ENCODE peak calls at places on chromosome 4, in nine cellular contexts. One of them, this sample, is unnamed.

GRCh38 chr4:156545003-156545785 is 426.4 kb downstream of the PDGFC start:
- DNase-seq in astrocyte of the spinal cord: peak
- DNase-seq in upper lobe of left lung: no peak
- DNase-seq in AG09319: no peak
- DNase-seq in activated CD8-positive, alpha-beta memory T cell treated with anti-CD3 and anti-CD28 coated beads for 4 hours: no peak
- DNase-seq in RWPE1: no peak
- DNase-seq in natural killer cell: no peak
- DNase-seq in EL: no peak
- DNase-seq in ACHN: no peak
- DNase-seq in this sample: no peak

GRCh38 chr4:8617486-8618040 is 25.0 kb downstream of the CPZ start:
- DNase-seq in astrocyte of the spinal cord: no peak
- DNase-seq in upper lobe of left lung: peak
- DNase-seq in AG09319: no peak
- DNase-seq in activated CD8-positive, alpha-beta memory T cell treated with anti-CD3 and anti-CD28 coated beads for 4 hours: no peak
- DNase-seq in RWPE1: no peak
- DNase-seq in natural killer cell: no peak
- DNase-seq in EL: no peak
- DNase-seq in ACHN: no peak
- DNase-seq in this sample: no peak

GRCh38 chr4:187118731-187119130 is 395.1 kb upstream of the FAT1 start:
- DNase-seq in astrocyte of the spinal cord: peak
- DNase-seq in upper lobe of left lung: no peak
- DNase-seq in AG09319: no peak
- DNase-seq in activated CD8-positive, alpha-beta memory T cell treated with anti-CD3 and anti-CD28 coated beads for 4 hours: no peak
- DNase-seq in RWPE1: no peak
- DNase-seq in natural killer cell: no peak
- DNase-seq in EL: peak
- DNase-seq in ACHN: no peak
- DNase-seq in this sample: no peak

GRCh38 chr4:150250293-150250997 is 172.2 kb downstream of the DCLK2 start:
- DNase-seq in astrocyte of the spinal cord: no peak
- DNase-seq in upper lobe of left lung: peak
- DNase-seq in AG09319: no peak
- DNase-seq in activated CD8-positive, alpha-beta memory T cell treated with anti-CD3 and anti-CD28 coated beads for 4 hours: no peak
- DNase-seq in RWPE1: no peak
- DNase-seq in natural killer cell: no peak
- DNase-seq in EL: no peak
- DNase-seq in ACHN: no peak
- DNase-seq in this sample: no peak

GRCh38 chr4:30718021-30718888 is 1.9 kb upstream of the PCDH7 start:
- DNase-seq in astrocyte of the spinal cord: no peak
- DNase-seq in upper lobe of left lung: peak
- DNase-seq in AG09319: no peak
- DNase-seq in activated CD8-positive, alpha-beta memory T cell treated with anti-CD3 and anti-CD28 coated beads for 4 hours: no peak
- DNase-seq in RWPE1: peak
- DNase-seq in natural killer cell: no peak
- DNase-seq in EL: peak
- DNase-seq in ACHN: peak
- DNase-seq in this sample: no peak

GRCh38 chr4:147633113-147633512 is 15.9 kb downstream of the TMEM184C start:
- DNase-seq in astrocyte of the spinal cord: peak
- DNase-seq in upper lobe of left lung: no peak
- DNase-seq in AG09319: peak
- DNase-seq in activated CD8-positive, alpha-beta memory T cell treated with anti-CD3 and anti-CD28 coated beads for 4 hours: no peak
- DNase-seq in RWPE1: no peak
- DNase-seq in natural killer cell: no peak
- DNase-seq in EL: peak
- DNase-seq in ACHN: no peak
- DNase-seq in this sample: no peak

GRCh38 chr4:73841243-73841925 is 4.9 kb downstream of the CXCL6 start:
- DNase-seq in astrocyte of the spinal cord: no peak
- DNase-seq in upper lobe of left lung: no peak
- DNase-seq in AG09319: no peak
- DNase-seq in activated CD8-positive, alpha-beta memory T cell treated with anti-CD3 and anti-CD28 coated beads for 4 hours: no peak
- DNase-seq in RWPE1: no peak
- DNase-seq in natural killer cell: no peak
- DNase-seq in EL: no peak
- DNase-seq in ACHN: no peak
- DNase-seq in this sample: no peak

GRCh38 chr4:101334963-101335572 is 12.3 kb downstream of the PPP3CA start:
- DNase-seq in astrocyte of the spinal cord: no peak
- DNase-seq in upper lobe of left lung: no peak
- DNase-seq in AG09319: no peak
- DNase-seq in activated CD8-positive, alpha-beta memory T cell treated with anti-CD3 and anti-CD28 coated beads for 4 hours: no peak
- DNase-seq in RWPE1: no peak
- DNase-seq in natural killer cell: no peak
- DNase-seq in EL: no peak
- DNase-seq in ACHN: no peak
- DNase-seq in this sample: no peak

GRCh38 chr4:10164877-10165283 is 48.3 kb upstream of the WDR1 start:
- DNase-seq in astrocyte of the spinal cord: peak
- DNase-seq in upper lobe of left lung: no peak
- DNase-seq in AG09319: no peak
- DNase-seq in activated CD8-positive, alpha-beta memory T cell treated with anti-CD3 and anti-CD28 coated beads for 4 hours: no peak
- DNase-seq in RWPE1: peak
- DNase-seq in natural killer cell: no peak
- DNase-seq in EL: peak
- DNase-seq in ACHN: peak
- DNase-seq in this sample: no peak

GRCh38 chr4:86481429-86481828 is 112.7 kb upstream of the PTPN13 start:
- DNase-seq in astrocyte of the spinal cord: no peak
- DNase-seq in upper lobe of left lung: no peak
- DNase-seq in AG09319: no peak
- DNase-seq in activated CD8-positive, alpha-beta memory T cell treated with anti-CD3 and anti-CD28 coated beads for 4 hours: no peak
- DNase-seq in RWPE1: no peak
- DNase-seq in natural killer cell: no peak
- DNase-seq in EL: no peak
- DNase-seq in ACHN: no peak
- DNase-seq in this sample: no peak

GRCh38 chr4:2449511-2450392 is 19.2 kb upstream of the RNF4 start:
- DNase-seq in astrocyte of the spinal cord: no peak
- DNase-seq in upper lobe of left lung: peak
- DNase-seq in AG09319: no peak
- DNase-seq in activated CD8-positive, alpha-beta memory T cell treated with anti-CD3 and anti-CD28 coated beads for 4 hours: no peak
- DNase-seq in RWPE1: no peak
- DNase-seq in natural killer cell: no peak
- DNase-seq in EL: no peak
- DNase-seq in ACHN: no peak
- DNase-seq in this sample: no peak

GRCh38 chr4:107035711-107036601 is at the start of gene DKK2:
- DNase-seq in astrocyte of the spinal cord: peak
- DNase-seq in upper lobe of left lung: peak
- DNase-seq in AG09319: no peak
- DNase-seq in activated CD8-positive, alpha-beta memory T cell treated with anti-CD3 and anti-CD28 coated beads for 4 hours: no peak
- DNase-seq in RWPE1: peak
- DNase-seq in natural killer cell: no peak
- DNase-seq in EL: peak
- DNase-seq in ACHN: peak
- DNase-seq in this sample: peak

GRCh38 chr4:152394786-152395185 is 141.1 kb downstream of the FBXW7 start:
- DNase-seq in astrocyte of the spinal cord: no peak
- DNase-seq in upper lobe of left lung: no peak
- DNase-seq in AG09319: no peak
- DNase-seq in activated CD8-positive, alpha-beta memory T cell treated with anti-CD3 and anti-CD28 coated beads for 4 hours: no peak
- DNase-seq in RWPE1: no peak
- DNase-seq in natural killer cell: no peak
- DNase-seq in EL: no peak
- DNase-seq in ACHN: no peak
- DNase-seq in this sample: no peak

GRCh38 chr4:121824171-121824527 is 466 bp upstream of the CCNA2 start:
- DNase-seq in astrocyte of the spinal cord: no peak
- DNase-seq in upper lobe of left lung: no peak
- DNase-seq in AG09319: no peak
- DNase-seq in activated CD8-positive, alpha-beta memory T cell treated with anti-CD3 and anti-CD28 coated beads for 4 hours: no peak
- DNase-seq in RWPE1: no peak
- DNase-seq in natural killer cell: no peak
- DNase-seq in EL: no peak
- DNase-seq in ACHN: no peak
- DNase-seq in this sample: no peak

GRCh38 chr4:152817331-152817730 is 37.6 kb downstream of the ARFIP1 start:
- DNase-seq in astrocyte of the spinal cord: no peak
- DNase-seq in upper lobe of left lung: no peak
- DNase-seq in AG09319: no peak
- DNase-seq in activated CD8-positive, alpha-beta memory T cell treated with anti-CD3 and anti-CD28 coated beads for 4 hours: no peak
- DNase-seq in RWPE1: no peak
- DNase-seq in natural killer cell: no peak
- DNase-seq in EL: no peak
- DNase-seq in ACHN: no peak
- DNase-seq in this sample: no peak

GRCh38 chr4:17082186-17082585 is 183.7 kb upstream of the LDB2 start:
- DNase-seq in astrocyte of the spinal cord: no peak
- DNase-seq in upper lobe of left lung: no peak
- DNase-seq in AG09319: no peak
- DNase-seq in activated CD8-positive, alpha-beta memory T cell treated with anti-CD3 and anti-CD28 coated beads for 4 hours: no peak
- DNase-seq in RWPE1: no peak
- DNase-seq in natural killer cell: no peak
- DNase-seq in EL: no peak
- DNase-seq in ACHN: no peak
- DNase-seq in this sample: no peak

GRCh38 chr4:102569200-102569599 is 68.0 kb downstream of the NFKB1 start:
- DNase-seq in astrocyte of the spinal cord: no peak
- DNase-seq in upper lobe of left lung: no peak
- DNase-seq in AG09319: no peak
- DNase-seq in activated CD8-positive, alpha-beta memory T cell treated with anti-CD3 and anti-CD28 coated beads for 4 hours: no peak
- DNase-seq in RWPE1: peak
- DNase-seq in natural killer cell: no peak
- DNase-seq in EL: peak
- DNase-seq in ACHN: no peak
- DNase-seq in this sample: no peak

GRCh38 chr4:127174168-127174567 is 458.6 kb upstream of the INTU start:
- DNase-seq in astrocyte of the spinal cord: no peak
- DNase-seq in upper lobe of left lung: no peak
- DNase-seq in AG09319: no peak
- DNase-seq in activated CD8-positive, alpha-beta memory T cell treated with anti-CD3 and anti-CD28 coated beads for 4 hours: no peak
- DNase-seq in RWPE1: no peak
- DNase-seq in natural killer cell: no peak
- DNase-seq in EL: no peak
- DNase-seq in ACHN: no peak
- DNase-seq in this sample: no peak

GRCh38 chr4:83208371-83208770 is 76.2 kb downstream of the COQ2 start:
- DNase-seq in astrocyte of the spinal cord: no peak
- DNase-seq in upper lobe of left lung: no peak
- DNase-seq in AG09319: no peak
- DNase-seq in activated CD8-positive, alpha-beta memory T cell treated with anti-CD3 and anti-CD28 coated beads for 4 hours: no peak
- DNase-seq in RWPE1: no peak
- DNase-seq in natural killer cell: no peak
- DNase-seq in EL: no peak
- DNase-seq in ACHN: peak
- DNase-seq in this sample: no peak

GRCh38 chr4:94595880-94596483 is 144.2 kb downstream of the PDLIM5 start:
- DNase-seq in astrocyte of the spinal cord: peak
- DNase-seq in upper lobe of left lung: no peak
- DNase-seq in AG09319: peak
- DNase-seq in activated CD8-positive, alpha-beta memory T cell treated with anti-CD3 and anti-CD28 coated beads for 4 hours: no peak
- DNase-seq in RWPE1: peak
- DNase-seq in natural killer cell: no peak
- DNase-seq in EL: peak
- DNase-seq in ACHN: peak
- DNase-seq in this sample: no peak

GRCh38 chr4:144584428-144584827 is 61.5 kb upstream of the HHIP start:
- DNase-seq in astrocyte of the spinal cord: peak
- DNase-seq in upper lobe of left lung: no peak
- DNase-seq in AG09319: no peak
- DNase-seq in activated CD8-positive, alpha-beta memory T cell treated with anti-CD3 and anti-CD28 coated beads for 4 hours: no peak
- DNase-seq in RWPE1: no peak
- DNase-seq in natural killer cell: no peak
- DNase-seq in EL: no peak
- DNase-seq in ACHN: no peak
- DNase-seq in this sample: no peak

GRCh38 chr4:8135666-8136065 is 22.9 kb downstream of the ABLIM2 start:
- DNase-seq in astrocyte of the spinal cord: no peak
- DNase-seq in upper lobe of left lung: no peak
- DNase-seq in AG09319: no peak
- DNase-seq in activated CD8-positive, alpha-beta memory T cell treated with anti-CD3 and anti-CD28 coated beads for 4 hours: no peak
- DNase-seq in RWPE1: no peak
- DNase-seq in natural killer cell: no peak
- DNase-seq in EL: no peak
- DNase-seq in ACHN: no peak
- DNase-seq in this sample: no peak

GRCh38 chr4:137390141-137390540 is 142.2 kb downstream of the PCDH18 start:
- DNase-seq in astrocyte of the spinal cord: peak
- DNase-seq in upper lobe of left lung: no peak
- DNase-seq in AG09319: no peak
- DNase-seq in activated CD8-positive, alpha-beta memory T cell treated with anti-CD3 and anti-CD28 coated beads for 4 hours: no peak
- DNase-seq in RWPE1: no peak
- DNase-seq in natural killer cell: no peak
- DNase-seq in EL: peak
- DNase-seq in ACHN: no peak
- DNase-seq in this sample: no peak

GRCh38 chr4:145083891-145084640 is 13.9 kb downstream of the ANAPC10 start:
- DNase-seq in astrocyte of the spinal cord: peak
- DNase-seq in upper lobe of left lung: no peak
- DNase-seq in AG09319: no peak
- DNase-seq in activated CD8-positive, alpha-beta memory T cell treated with anti-CD3 and anti-CD28 coated beads for 4 hours: no peak
- DNase-seq in RWPE1: no peak
- DNase-seq in natural killer cell: no peak
- DNase-seq in EL: peak
- DNase-seq in ACHN: peak
- DNase-seq in this sample: no peak

GRCh38 chr4:141350122-141350904 is 129.6 kb downstream of the ZNF330 start:
- DNase-seq in astrocyte of the spinal cord: peak
- DNase-seq in upper lobe of left lung: no peak
- DNase-seq in AG09319: no peak
- DNase-seq in activated CD8-positive, alpha-beta memory T cell treated with anti-CD3 and anti-CD28 coated beads for 4 hours: no peak
- DNase-seq in RWPE1: peak
- DNase-seq in natural killer cell: no peak
- DNase-seq in EL: peak
- DNase-seq in ACHN: peak
- DNase-seq in this sample: no peak

GRCh38 chr4:139682309-139683210 is 16.9 kb downstream of the MGST2 start:
- DNase-seq in astrocyte of the spinal cord: no peak
- DNase-seq in upper lobe of left lung: no peak
- DNase-seq in AG09319: no peak
- DNase-seq in activated CD8-positive, alpha-beta memory T cell treated with anti-CD3 and anti-CD28 coated beads for 4 hours: no peak
- DNase-seq in RWPE1: no peak
- DNase-seq in natural killer cell: no peak
- DNase-seq in EL: no peak
- DNase-seq in ACHN: no peak
- DNase-seq in this sample: no peak

GRCh38 chr4:90181644-90182043 is 54.5 kb downstream of the CCSER1 start:
- DNase-seq in astrocyte of the spinal cord: no peak
- DNase-seq in upper lobe of left lung: no peak
- DNase-seq in AG09319: no peak
- DNase-seq in activated CD8-positive, alpha-beta memory T cell treated with anti-CD3 and anti-CD28 coated beads for 4 hours: no peak
- DNase-seq in RWPE1: no peak
- DNase-seq in natural killer cell: no peak
- DNase-seq in EL: no peak
- DNase-seq in ACHN: no peak
- DNase-seq in this sample: no peak

GRCh38 chr4:148214529-148215166 is 227.6 kb downstream of the NR3C2 start:
- DNase-seq in astrocyte of the spinal cord: no peak
- DNase-seq in upper lobe of left lung: no peak
- DNase-seq in AG09319: no peak
- DNase-seq in activated CD8-positive, alpha-beta memory T cell treated with anti-CD3 and anti-CD28 coated beads for 4 hours: no peak
- DNase-seq in RWPE1: no peak
- DNase-seq in natural killer cell: no peak
- DNase-seq in EL: no peak
- DNase-seq in ACHN: no peak
- DNase-seq in this sample: no peak

GRCh38 chr4:71126719-71127118 is 133.3 kb downstream of the DCK start:
- DNase-seq in astrocyte of the spinal cord: peak
- DNase-seq in upper lobe of left lung: no peak
- DNase-seq in AG09319: no peak
- DNase-seq in activated CD8-positive, alpha-beta memory T cell treated with anti-CD3 and anti-CD28 coated beads for 4 hours: no peak
- DNase-seq in RWPE1: peak
- DNase-seq in natural killer cell: no peak
- DNase-seq in EL: peak
- DNase-seq in ACHN: peak
- DNase-seq in this sample: no peak

GRCh38 chr4:4443821-4444220 is 56.9 kb downstream of the NSG1 start:
- DNase-seq in astrocyte of the spinal cord: peak
- DNase-seq in upper lobe of left lung: no peak
- DNase-seq in AG09319: no peak
- DNase-seq in activated CD8-positive, alpha-beta memory T cell treated with anti-CD3 and anti-CD28 coated beads for 4 hours: no peak
- DNase-seq in RWPE1: no peak
- DNase-seq in natural killer cell: no peak
- DNase-seq in EL: peak
- DNase-seq in ACHN: peak
- DNase-seq in this sample: no peak

GRCh38 chr4:102500371-102501175 is 586 bp upstream of the NFKB1 start:
- DNase-seq in astrocyte of the spinal cord: peak
- DNase-seq in upper lobe of left lung: no peak
- DNase-seq in AG09319: peak
- DNase-seq in activated CD8-positive, alpha-beta memory T cell treated with anti-CD3 and anti-CD28 coated beads for 4 hours: no peak
- DNase-seq in RWPE1: peak
- DNase-seq in natural killer cell: peak
- DNase-seq in EL: peak
- DNase-seq in ACHN: peak
- DNase-seq in this sample: no peak

This sample was measured in type B pancreatic cell.